ENCODE peak calls at places on chromosomes 7 and 10, in five cellular contexts. N, J, A, C and E are unnamed samples.

GRCh38 chr7:46007194-46007593 is 86.1 kb upstream of the IGFBP3 start:
- DNase-seq in A (no peak), J (no peak), C (no peak), N (no peak), E (no peak)

GRCh38 chr7:20541615-20542349 is 73.7 kb upstream of the ABCB5 start:
- DNase-seq in A (no peak), C (no peak), N (no peak), J (no peak), E (no peak)

GRCh38 chr10:132458595-132459251 is 61.7 kb downstream of the PWWP2B start:
- DNase-seq in N (peak), J (no peak), A (peak), C (peak), E (no peak)

GRCh38 chr10:58641095-58641531 is 128.4 kb downstream of the BICC1 start:
- DNase-seq in C (no peak), J (peak), N (no peak), A (no peak), E (peak)

GRCh38 chr10:48231178-48231577 is 43.3 kb downstream of the FRMPD2 start:
- DNase-seq in N (no peak), C (no peak), J (no peak), A (no peak), E (no peak)

GRCh38 chr10:92640110-92640509 is 47.2 kb downstream of the KIF11 start:
- DNase-seq in A (no peak), J (no peak), N (no peak), C (no peak), E (peak)

GRCh38 chr7:11341285-11341944 is 367.7 kb downstream of the PHF14 start:
- DNase-seq in C (no peak), J (no peak), A (no peak), N (no peak), E (peak)

GRCh38 chr7:27840314-27840713 is 100.4 kb downstream of the TAX1BP1 start:
- DNase-seq in A (no peak), J (no peak), C (no peak), N (no peak), E (no peak)

GRCh38 chr10:7199152-7199760 is 211.6 kb downstream of the SFMBT2 start:
- DNase-seq in A (no peak), C (no peak), N (no peak), J (no peak), E (no peak)

GRCh38 chr7:50308301-50309129 is 4.0 kb downstream of the IKZF1 start:
- DNase-seq in J (no peak), C (no peak), A (no peak), N (no peak), E (no peak)

GRCh38 chr10:44774676-44775401 is 136.3 kb upstream of the TMEM72 start:
- DNase-seq in A (no peak), N (no peak), C (no peak), J (no peak), E (no peak)

GRCh38 chr7:107469836-107470416 is at the start of gene GPR22:
- DNase-seq in A (no peak), N (no peak), J (no peak), C (no peak), E (no peak)

GRCh38 chr7:128030263-128030998 is 806 bp downstream of the LRRC4 start:
- DNase-seq in J (no peak), C (no peak), A (no peak), N (no peak), E (no peak)

GRCh38 chr7:157584420-157584819 is 247.6 kb downstream of the DNAJB6 start:
- DNase-seq in C (no peak), N (no peak), J (no peak), A (no peak), E (no peak)

GRCh38 chr10:22737587-22737986 is 23.2 kb upstream of the PIP4K2A start:
- DNase-seq in C (no peak), J (no peak), N (no peak), A (no peak), E (peak)

GRCh38 chr7:20307119-20307518 is 23.6 kb upstream of the ITGB8 start:
- DNase-seq in C (peak), J (no peak), N (no peak), A (no peak), E (no peak)

GRCh38 chr7:26081627-26082026 is 70.4 kb upstream of the NFE2L3 start:
- DNase-seq in N (no peak), C (no peak), J (no peak), A (no peak), E (no peak)

GRCh38 chr7:44969701-44970494 is 8.9 kb downstream of the MYO1G start:
- DNase-seq in C (no peak), N (no peak), J (no peak), A (no peak), E (no peak)

GRCh38 chr7:1852781-1853618 is 182.9 kb downstream of the ELFN1 start:
- DNase-seq in A (no peak), J (no peak), C (no peak), N (no peak), E (no peak)

GRCh38 chr10:31157125-31157983 is 125.7 kb upstream of the ZNF438 start:
- DNase-seq in J (no peak), C (no peak), N (no peak), A (no peak), E (no peak)

GRCh38 chr10:43683451-43684197 is 34.9 kb upstream of the ZNF32 start:
- DNase-seq in C (peak), N (peak), A (no peak), J (no peak), E (no peak)

GRCh38 chr7:137747359-137748031 is 99.3 kb downstream of the DGKI start:
- DNase-seq in J (no peak), N (no peak), C (no peak), A (no peak), E (no peak)

GRCh38 chr10:80684217-80684616 is 146.5 kb downstream of the SH2D4B start:
- DNase-seq in N (no peak), C (peak), A (no peak), J (no peak), E (peak)

GRCh38 chr7:109308816-109309215 is 739.1 kb downstream of the DNAJB9 start:
- DNase-seq in C (no peak), A (no peak), J (no peak), N (no peak), E (no peak)

GRCh38 chr7:50416509-50417299 is 33.4 kb downstream of the FIGNL1 start:
- DNase-seq in A (no peak), C (peak), J (no peak), N (no peak), E (no peak)

GRCh38 chr7:55086413-55087201 is 67.8 kb downstream of the EGFR start:
- DNase-seq in A (no peak), J (no peak), C (peak), N (no peak), E (peak)

GRCh38 chr10:120402358-120402757 is 54.7 kb upstream of the PLPP4 start:
- DNase-seq in N (no peak), C (no peak), J (no peak), A (no peak), E (no peak)

GRCh38 chr7:1026721-1027151 is 17.6 kb upstream of the GPR146 start:
- DNase-seq in C (no peak), N (no peak), A (no peak), J (no peak), E (no peak)

GRCh38 chr7:153090757-153091156 is 331.2 kb downstream of the ACTR3B start:
- DNase-seq in C (no peak), N (no peak), J (no peak), A (no peak), E (no peak)

GRCh38 chr10:1057106-1057657 is 997 bp downstream of the WDR37 start:
- DNase-seq in A (no peak), J (peak), C (peak), N (no peak), E (no peak)